ENCODE peak calls at places on chromosomes 13 and 19, in five cellular contexts. L is HS-27A; A is activated naive CD8-positive, alpha-beta T cell treated with anti-CD3 and anti-CD28 coated beads for 36 hours; Q is retina; W is stimulated activated CD8-positive, alpha-beta memory T cell treated with anti-CD3 and anti-CD28 coated beads, Interleukin-4, amount 100 ng/mL, for 1 hour. U is an unnamed sample.

GRCh38 chr13:75812751-75813181 is 176.6 kb downstream of the LMO7 start:
- DNase-seq in Q (no peak), L (no peak), W (no peak), A (no peak), U (no peak)

GRCh38 chr13:105428816-105429215 is 1106.6 kb downstream of the EFNB2 start:
- DNase-seq in A (no peak), Q (no peak), W (no peak), L (peak), U (no peak)

GRCh38 chr13:102392810-102393209 is 9.0 kb downstream of the FGF14 start:
- DNase-seq in W (no peak), A (peak), L (no peak), Q (no peak), U (no peak)

GRCh38 chr13:113083022-113083373 is 22.6 kb upstream of the F7 start:
- DNase-seq in A (no peak), Q (no peak), L (no peak), W (no peak), U (no peak)

GRCh38 chr13:29532821-29533220 is 62.7 kb downstream of the SLC7A1 start:
- DNase-seq in A (no peak), W (no peak), L (no peak), Q (no peak), U (peak)

GRCh38 chr19:36196249-36196648 is 18.2 kb downstream of the ZNF565 start:
- DNase-seq in A (no peak), W (no peak), L (no peak), Q (no peak), U (no peak)

GRCh38 chr19:7489609-7490044 is 792 bp upstream of the PEX11G start:
- DNase-seq in L (no peak), W (no peak), A (no peak), Q (no peak), U (no peak)

GRCh38 chr13:35649162-35649561 is 172.7 kb upstream of the MAB21L1 start:
- DNase-seq in A (no peak), Q (no peak), W (no peak), L (no peak), U (no peak)

GRCh38 chr19:32857584-32857983 is 12.0 kb downstream of the SLC7A9 start:
- DNase-seq in W (no peak), L (no peak), Q (no peak), A (no peak), U (no peak)

GRCh38 chr13:46633416-46633815 is 80.4 kb downstream of the LRCH1 start:
- DNase-seq in A (no peak), W (no peak), L (peak), Q (no peak), U (no peak)

GRCh38 chr13:109756778-109757177 is 29.6 kb downstream of the IRS2 start:
- DNase-seq in Q (no peak), W (no peak), A (no peak), L (no peak), U (no peak)

U was measured in cardiac septum.